ENCODE peak calls at places on chromosome 15, in six cellular contexts. One of them, this sample, is unnamed.

GRCh38 chr15:75348034-75348562 is 1.3 kb downstream of the NEIL1 start:
- DNase-seq in NCI-H446: no peak
- DNase-seq in GM20000: peak
- DNase-seq in T-helper 2 cell: no peak
- DNase-seq in C1 segment of cervical spinal cord: no peak
- DNase-seq in SHP77 treated with DMSO at 0.1 percent for 48 hours: no peak
- DNase-seq in this sample: no peak

GRCh38 chr15:57626713-57627440 is 35.2 kb downstream of the MYZAP start:
- DNase-seq in SHP77 treated with DMSO at 0.1 percent for 48 hours: no peak
- DNase-seq in GM20000: no peak
- DNase-seq in C1 segment of cervical spinal cord: no peak
- DNase-seq in NCI-H446: peak
- DNase-seq in T-helper 2 cell: no peak
- DNase-seq in this sample: no peak

GRCh38 chr15:101025896-101026631 is 106.9 kb downstream of the LRRK1 start:
- DNase-seq in SHP77 treated with DMSO at 0.1 percent for 48 hours: no peak
- DNase-seq in T-helper 2 cell: no peak
- DNase-seq in NCI-H446: no peak
- DNase-seq in GM20000: no peak
- DNase-seq in C1 segment of cervical spinal cord: no peak
- DNase-seq in this sample: no peak

GRCh38 chr15:81281176-81281735 is 42.7 kb downstream of the STARD5 start:
- DNase-seq in NCI-H446: no peak
- DNase-seq in C1 segment of cervical spinal cord: no peak
- DNase-seq in T-helper 2 cell: no peak
- DNase-seq in GM20000: no peak
- DNase-seq in SHP77 treated with DMSO at 0.1 percent for 48 hours: no peak
- DNase-seq in this sample: no peak

GRCh38 chr15:95620934-95621579 is 709.4 kb upstream of the NR2F2 start:
- DNase-seq in C1 segment of cervical spinal cord: no peak
- DNase-seq in NCI-H446: no peak
- DNase-seq in GM20000: no peak
- DNase-seq in SHP77 treated with DMSO at 0.1 percent for 48 hours: no peak
- DNase-seq in T-helper 2 cell: no peak
- DNase-seq in this sample: no peak

GRCh38 chr15:28974142-28974541 is 88.4 kb downstream of the APBA2 start:
- DNase-seq in T-helper 2 cell: no peak
- DNase-seq in SHP77 treated with DMSO at 0.1 percent for 48 hours: no peak
- DNase-seq in NCI-H446: no peak
- DNase-seq in C1 segment of cervical spinal cord: no peak
- DNase-seq in GM20000: no peak
- DNase-seq in this sample: no peak

GRCh38 chr15:99452728-99453643 is 112.8 kb upstream of the MEF2A start:
- DNase-seq in T-helper 2 cell: no peak
- DNase-seq in C1 segment of cervical spinal cord: peak
- DNase-seq in GM20000: peak
- DNase-seq in SHP77 treated with DMSO at 0.1 percent for 48 hours: no peak
- DNase-seq in NCI-H446: no peak
- DNase-seq in this sample: peak

GRCh38 chr15:64865998-64866520 is 24.3 kb downstream of the PLEKHO2 start:
- DNase-seq in SHP77 treated with DMSO at 0.1 percent for 48 hours: no peak
- DNase-seq in T-helper 2 cell: no peak
- DNase-seq in C1 segment of cervical spinal cord: peak
- DNase-seq in GM20000: no peak
- DNase-seq in NCI-H446: no peak
- DNase-seq in this sample: peak

GRCh38 chr15:74242296-74242929 is 6.3 kb downstream of the CCDC33 start:
- DNase-seq in C1 segment of cervical spinal cord: no peak
- DNase-seq in NCI-H446: no peak
- DNase-seq in T-helper 2 cell: no peak
- DNase-seq in GM20000: no peak
- DNase-seq in SHP77 treated with DMSO at 0.1 percent for 48 hours: no peak
- DNase-seq in this sample: no peak

GRCh38 chr15:42037650-42038049 is 16.8 kb upstream of the PLA2G4E start:
- DNase-seq in GM20000: no peak
- DNase-seq in T-helper 2 cell: no peak
- DNase-seq in NCI-H446: no peak
- DNase-seq in C1 segment of cervical spinal cord: no peak
- DNase-seq in SHP77 treated with DMSO at 0.1 percent for 48 hours: peak
- DNase-seq in this sample: no peak

GRCh38 chr15:73240864-73241499 is 127.8 kb downstream of the HCN4 start:
- DNase-seq in SHP77 treated with DMSO at 0.1 percent for 48 hours: peak
- DNase-seq in C1 segment of cervical spinal cord: peak
- DNase-seq in GM20000: peak
- DNase-seq in T-helper 2 cell: no peak
- DNase-seq in NCI-H446: peak
- DNase-seq in this sample: peak

GRCh38 chr15:36970522-36970921 is 129.8 kb downstream of the MEIS2 start:
- DNase-seq in GM20000: no peak
- DNase-seq in T-helper 2 cell: no peak
- DNase-seq in C1 segment of cervical spinal cord: no peak
- DNase-seq in SHP77 treated with DMSO at 0.1 percent for 48 hours: peak
- DNase-seq in NCI-H446: no peak
- DNase-seq in this sample: no peak

GRCh38 chr15:81312790-81313543 is 11.0 kb downstream of the STARD5 start:
- DNase-seq in C1 segment of cervical spinal cord: no peak
- DNase-seq in SHP77 treated with DMSO at 0.1 percent for 48 hours: no peak
- DNase-seq in GM20000: no peak
- DNase-seq in T-helper 2 cell: no peak
- DNase-seq in NCI-H446: peak
- DNase-seq in this sample: peak

GRCh38 chr15:33107950-33108349 is 86.6 kb downstream of the FMN1 start:
- DNase-seq in C1 segment of cervical spinal cord: no peak
- DNase-seq in NCI-H446: no peak
- DNase-seq in SHP77 treated with DMSO at 0.1 percent for 48 hours: no peak
- DNase-seq in GM20000: no peak
- DNase-seq in T-helper 2 cell: no peak
- DNase-seq in this sample: no peak

GRCh38 chr15:78131295-78132021 is at the start of gene CIB2:
- DNase-seq in NCI-H446: peak
- DNase-seq in T-helper 2 cell: peak
- DNase-seq in GM20000: peak
- DNase-seq in C1 segment of cervical spinal cord: no peak
- DNase-seq in SHP77 treated with DMSO at 0.1 percent for 48 hours: no peak
- DNase-seq in this sample: peak

GRCh38 chr15:101276501-101277037 is 716 bp downstream of the SELENOS start:
- DNase-seq in NCI-H446: peak
- DNase-seq in C1 segment of cervical spinal cord: no peak
- DNase-seq in T-helper 2 cell: no peak
- DNase-seq in SHP77 treated with DMSO at 0.1 percent for 48 hours: no peak
- DNase-seq in GM20000: peak
- DNase-seq in this sample: no peak

GRCh38 chr15:70267879-70268278 is 170.2 kb upstream of the TLE3 start:
- DNase-seq in GM20000: no peak
- DNase-seq in SHP77 treated with DMSO at 0.1 percent for 48 hours: no peak
- DNase-seq in C1 segment of cervical spinal cord: no peak
- DNase-seq in NCI-H446: no peak
- DNase-seq in T-helper 2 cell: no peak
- DNase-seq in this sample: no peak

GRCh38 chr15:69145694-69146492 is 14.5 kb upstream of the GLCE start:
- DNase-seq in GM20000: no peak
- DNase-seq in NCI-H446: peak
- DNase-seq in T-helper 2 cell: no peak
- DNase-seq in SHP77 treated with DMSO at 0.1 percent for 48 hours: peak
- DNase-seq in C1 segment of cervical spinal cord: no peak
- DNase-seq in this sample: no peak

GRCh38 chr15:95410757-95411156 is 919.7 kb upstream of the NR2F2 start:
- DNase-seq in T-helper 2 cell: no peak
- DNase-seq in NCI-H446: no peak
- DNase-seq in GM20000: no peak
- DNase-seq in C1 segment of cervical spinal cord: no peak
- DNase-seq in SHP77 treated with DMSO at 0.1 percent for 48 hours: no peak
- DNase-seq in this sample: no peak

GRCh38 chr15:88908697-88909621 is 4.2 kb downstream of the MFGE8 start:
- DNase-seq in C1 segment of cervical spinal cord: no peak
- DNase-seq in NCI-H446: no peak
- DNase-seq in T-helper 2 cell: no peak
- DNase-seq in GM20000: no peak
- DNase-seq in SHP77 treated with DMSO at 0.1 percent for 48 hours: no peak
- DNase-seq in this sample: no peak

GRCh38 chr15:59537384-59537783 is 74.2 kb upstream of the GCNT3 start:
- DNase-seq in GM20000: no peak
- DNase-seq in SHP77 treated with DMSO at 0.1 percent for 48 hours: no peak
- DNase-seq in T-helper 2 cell: no peak
- DNase-seq in NCI-H446: no peak
- DNase-seq in C1 segment of cervical spinal cord: no peak
- DNase-seq in this sample: no peak

GRCh38 chr15:88243895-88244787 is 12.4 kb downstream of the NTRK3 start:
- DNase-seq in T-helper 2 cell: no peak
- DNase-seq in NCI-H446: peak
- DNase-seq in SHP77 treated with DMSO at 0.1 percent for 48 hours: no peak
- DNase-seq in GM20000: peak
- DNase-seq in C1 segment of cervical spinal cord: no peak
- DNase-seq in this sample: no peak

GRCh38 chr15:100771745-100772144 is 107.9 kb upstream of the ALDH1A3 start:
- DNase-seq in GM20000: no peak
- DNase-seq in C1 segment of cervical spinal cord: no peak
- DNase-seq in T-helper 2 cell: no peak
- DNase-seq in NCI-H446: no peak
- DNase-seq in SHP77 treated with DMSO at 0.1 percent for 48 hours: no peak
- DNase-seq in this sample: no peak

GRCh38 chr15:39592500-39592899 is 11.6 kb downstream of the THBS1 start:
- DNase-seq in SHP77 treated with DMSO at 0.1 percent for 48 hours: no peak
- DNase-seq in NCI-H446: no peak
- DNase-seq in C1 segment of cervical spinal cord: no peak
- DNase-seq in T-helper 2 cell: no peak
- DNase-seq in GM20000: no peak
- DNase-seq in this sample: no peak

This sample was measured in astrocyte of the cerebellum.